ENCODE peak calls at places on chromosome 7, in eight cellular contexts. P is small intestine, D is left lung, L is fibroblast of lung, E is mesendoderm, A is neural progenitor cell, R is IMR-90, Z is heart left ventricle. S is an unnamed sample. For H3K36me3, the result is how much of the 10 kb centered on the place peaks cover.

GRCh38 chr7:142954680-142955268 is 7.4 kb downstream of the KEL start:
- DNase-seq in P (no peak), D (no peak), L (no peak), E (peak), A (no peak), R (no peak), Z (no peak), S (no peak)

GRCh38 chr7:128909605-128910568 is 622 bp downstream of the KCP start:
- DNase-seq in P (no peak), D (no peak), L (peak), E (peak), A (peak), R (peak), Z (peak), S (peak)

GRCh38 chr7:29955799-29956476 is 33.7 kb downstream of the SCRN1 start:
- DNase-seq in P (no peak), D (no peak), L (no peak), E (no peak), A (no peak), R (no peak), Z (peak), S (no peak)

GRCh38 chr7:117219485-117219884 is 103.4 kb downstream of the WNT2 start:
- DNase-seq in P (no peak), D (no peak), L (peak), E (no peak), A (no peak), R (peak), Z (no peak), S (no peak)

GRCh38 chr7:73741600-73741999 is 3.0 kb upstream of the ABHD11 start:
- DNase-seq in P (no peak), D (no peak), L (no peak), E (peak), A (peak), R (no peak), Z (no peak), S (no peak)

GRCh38 chr7:93030605-93031225 is 87.1 kb downstream of the SAMD9 start:
- DNase-seq in P (no peak), D (no peak), L (no peak), E (no peak), A (no peak), R (no peak), Z (no peak), S (no peak)

GRCh38 chr7:156219307-156220077 is 407.2 kb upstream of the SHH start:
- DNase-seq in P (no peak), D (no peak), L (no peak), E (no peak), A (no peak), R (no peak), Z (no peak), S (no peak)

GRCh38 chr7:15765753-15766152 is 79.3 kb upstream of the MEOX2 start:
- DNase-seq in P (no peak), D (no peak), L (no peak), E (no peak), A (no peak), R (no peak), Z (peak), S (no peak)

GRCh38 chr7:67866812-67867211 is 870.2 kb downstream of the TYW1 start:
- DNase-seq in P (no peak), D (no peak), L (no peak), E (no peak), A (no peak), R (no peak), Z (no peak), S (no peak)

GRCh38 chr7:56033671-56034432 is 17.4 kb downstream of the PSPH start:
- DNase-seq in P (peak), D (peak), L (peak), E (peak), A (peak), R (peak), Z (peak), S (peak)

GRCh38 chr7:74544706-74545469 is 91.2 kb downstream of the GTF2IRD1 start:
- DNase-seq in P (peak), D (no peak), L (peak), E (peak), A (peak), R (peak), Z (no peak), S (peak)

GRCh38 chr7:158924956-158925355 is 68.6 kb downstream of the DYNC2I1 start:
- DNase-seq in P (no peak), D (no peak), L (peak), E (no peak), A (no peak), R (peak), Z (no peak), S (no peak)

GRCh38 chr7:94439893-94440381 is 45.2 kb downstream of the COL1A2 start:
- DNase-seq in P (no peak), D (no peak), L (no peak), E (peak), A (no peak), R (peak), Z (no peak), S (no peak)

GRCh38 chr7:65221683-65222082 is 152.0 kb upstream of the ZNF92 start:
- DNase-seq in P (no peak), D (no peak), L (no peak), E (no peak), A (no peak), R (no peak), Z (no peak), S (no peak)

GRCh38 chr7:106855540-106856132 is 9.4 kb upstream of the PIK3CG start:
- DNase-seq in P (no peak), D (no peak), L (no peak), E (peak), A (no peak), R (no peak), Z (no peak), S (no peak)

DNA sequence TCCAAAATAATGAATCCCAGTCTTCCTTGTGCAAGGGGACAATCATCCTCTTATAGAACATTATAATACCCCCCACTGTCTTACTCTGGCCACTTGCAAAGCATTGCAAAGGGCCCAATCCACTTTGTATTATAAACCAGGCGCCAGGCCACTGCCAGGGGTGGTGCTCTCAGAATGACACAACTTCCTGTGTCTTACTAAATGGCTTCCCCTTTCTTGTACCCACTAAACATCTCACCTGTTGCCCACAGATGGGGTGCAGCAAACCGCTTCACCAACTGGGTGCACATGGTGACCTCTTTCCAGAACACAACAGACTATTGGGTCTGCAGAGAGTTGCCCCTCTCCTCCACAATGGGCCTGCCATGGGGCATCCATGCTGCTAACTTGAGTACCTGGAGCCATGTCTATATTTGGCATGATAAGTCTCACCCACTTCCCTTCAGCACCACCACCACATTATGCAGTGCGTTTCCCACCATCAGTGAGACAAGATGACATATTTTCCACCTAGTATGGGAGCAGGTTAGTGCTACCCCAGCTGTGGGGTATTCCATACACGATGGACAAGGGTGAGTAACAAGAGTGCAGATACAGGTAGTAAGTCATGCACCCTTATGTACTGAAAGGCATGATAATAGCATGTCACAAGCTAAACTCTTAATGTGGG is 21.0 kb upstream of the OR2AE1 start:
- DNase-seq in P (no peak), D (no peak), L (no peak), E (no peak), A (no peak), R (no peak), Z (no peak), S (no peak)
- H3K36me3 ChIP-seq in P (under half), D (under half), L (under half), E (under half), A (under half), R (under half), Z (under half), S (under half)

GRCh38 chr7:37113661-37114355 is 334.9 kb downstream of the ELMO1 start:
- DNase-seq in P (no peak), D (no peak), L (peak), E (no peak), A (no peak), R (no peak), Z (no peak), S (no peak)
- H3K4me3 ChIP-seq in P (no peak), D (no peak), L (no peak), E (no peak), A (no peak), R (no peak), Z (no peak), S (no peak)

GRCh38 chr7:99339595-99339994 is 13.9 kb downstream of the ARPC1A start:
- DNase-seq in P (no peak), D (no peak), L (no peak), E (no peak), A (no peak), R (no peak), Z (no peak), S (no peak)

GRCh38 chr7:99344061-99344647 is 18.5 kb downstream of the ARPC1A start:
- DNase-seq in P (no peak), D (no peak), L (no peak), E (no peak), A (no peak), R (no peak), Z (no peak), S (no peak)

DNA sequence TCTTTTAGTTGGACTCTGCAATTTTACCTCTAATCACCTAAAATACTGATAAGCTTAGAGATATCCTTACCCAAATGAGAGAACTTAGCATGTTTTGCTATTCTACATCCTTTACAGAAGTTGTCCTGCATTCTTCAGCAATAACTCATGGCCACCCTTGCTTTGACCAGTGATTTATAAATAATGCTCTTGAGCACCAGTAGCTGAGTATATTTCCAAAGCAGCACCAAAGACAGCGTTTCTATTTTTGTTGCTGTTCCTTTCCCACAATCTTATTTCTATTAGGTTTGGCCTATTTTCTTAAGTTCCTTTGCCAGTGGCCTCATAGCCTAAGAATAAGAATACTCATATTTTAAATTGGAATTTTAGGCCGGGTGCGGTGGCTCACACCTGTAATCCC is 15.0 kb downstream of the ARPC1A start:
- DNase-seq in P (no peak), D (no peak), L (no peak), E (no peak), A (no peak), R (peak), Z (no peak), S (no peak)
- H3K36me3 ChIP-seq in P (under half), D (under half), L (under half), E (under half), A (under half), R (under half), Z (half or more), S (under half)

GRCh38 chr7:27192546-27193334 is 7.2 kb downstream of the HOXA13 start:
- DNase-seq in P (no peak), D (peak), L (no peak), E (no peak), A (peak), R (no peak), Z (no peak), S (no peak)
- H3K4me3 ChIP-seq in P (peak), D (peak), L (peak), E (no peak), A (no peak), R (peak), Z (peak), S (peak)

GRCh38 chr7:45071528-45071927 is 17.2 kb downstream of the NACAD start:
- DNase-seq in P (no peak), D (no peak), L (no peak), E (no peak), A (no peak), R (no peak), Z (no peak), S (no peak)

GRCh38 chr7:45073843-45074737 is 14.7 kb downstream of the NACAD start:
- DNase-seq in P (no peak), D (no peak), L (no peak), E (no peak), A (no peak), R (no peak), Z (peak), S (no peak)

GRCh38 chr7:45072131-45073030 is 16.4 kb downstream of the NACAD start:
- DNase-seq in P (no peak), D (no peak), L (no peak), E (peak), A (no peak), R (no peak), Z (no peak), S (no peak)

GRCh38 chr7:45074738-45075644 is 13.8 kb downstream of the NACAD start:
- DNase-seq in P (no peak), D (no peak), L (no peak), E (no peak), A (no peak), R (no peak), Z (no peak), S (no peak)

GRCh38 chr7:45073031-45073842 is 15.5 kb downstream of the NACAD start:
- DNase-seq in P (no peak), D (no peak), L (no peak), E (peak), A (no peak), R (no peak), Z (no peak), S (no peak)
- H3K36me3 ChIP-seq in P (under half), D (under half), L (under half), E (under half), A (under half), R (half or more), Z (half or more), S (under half)

DNA sequence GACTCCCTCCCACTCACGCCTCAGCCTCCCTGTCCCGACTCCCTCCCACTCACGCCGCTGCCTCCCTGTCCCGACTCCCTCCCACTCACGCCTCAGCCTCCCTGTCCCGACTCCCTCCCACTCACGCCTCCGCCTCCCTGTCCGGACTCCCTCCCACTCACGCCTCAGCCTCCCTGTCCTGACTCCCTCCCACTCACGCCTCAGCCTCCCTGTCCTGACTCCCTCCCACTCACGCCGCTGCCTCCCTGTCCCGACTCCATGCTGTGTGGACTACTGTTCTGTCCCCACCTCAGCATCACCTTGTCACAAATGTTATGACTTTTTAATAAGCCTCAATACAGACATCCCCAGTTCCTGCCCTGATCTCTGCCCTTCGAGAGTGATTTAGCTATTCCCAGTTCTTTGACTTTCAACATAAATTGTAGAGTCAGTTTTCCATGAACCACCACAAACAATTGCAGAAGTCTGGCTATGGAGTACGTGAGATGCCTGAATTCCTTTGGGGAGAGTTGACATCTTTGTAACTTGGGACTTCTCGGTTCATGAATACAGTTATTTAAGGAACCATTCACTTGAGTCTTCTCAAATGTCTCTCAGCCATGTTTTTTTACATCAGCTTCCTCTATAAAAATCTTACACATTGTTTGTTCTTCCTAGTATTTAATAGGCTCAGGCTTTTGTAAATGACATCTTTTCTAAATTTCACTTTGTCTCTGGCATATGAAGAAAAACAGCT is 71.9 kb downstream of the FOXL3 start:
- DNase-seq in P (no peak), D (peak), L (no peak), E (no peak), A (no peak), R (no peak), Z (peak), S (no peak)
- H3K4me3 ChIP-seq in P (no peak), D (no peak), L (peak), E (no peak), A (no peak), R (peak), Z (peak), S (no peak)

DNA sequence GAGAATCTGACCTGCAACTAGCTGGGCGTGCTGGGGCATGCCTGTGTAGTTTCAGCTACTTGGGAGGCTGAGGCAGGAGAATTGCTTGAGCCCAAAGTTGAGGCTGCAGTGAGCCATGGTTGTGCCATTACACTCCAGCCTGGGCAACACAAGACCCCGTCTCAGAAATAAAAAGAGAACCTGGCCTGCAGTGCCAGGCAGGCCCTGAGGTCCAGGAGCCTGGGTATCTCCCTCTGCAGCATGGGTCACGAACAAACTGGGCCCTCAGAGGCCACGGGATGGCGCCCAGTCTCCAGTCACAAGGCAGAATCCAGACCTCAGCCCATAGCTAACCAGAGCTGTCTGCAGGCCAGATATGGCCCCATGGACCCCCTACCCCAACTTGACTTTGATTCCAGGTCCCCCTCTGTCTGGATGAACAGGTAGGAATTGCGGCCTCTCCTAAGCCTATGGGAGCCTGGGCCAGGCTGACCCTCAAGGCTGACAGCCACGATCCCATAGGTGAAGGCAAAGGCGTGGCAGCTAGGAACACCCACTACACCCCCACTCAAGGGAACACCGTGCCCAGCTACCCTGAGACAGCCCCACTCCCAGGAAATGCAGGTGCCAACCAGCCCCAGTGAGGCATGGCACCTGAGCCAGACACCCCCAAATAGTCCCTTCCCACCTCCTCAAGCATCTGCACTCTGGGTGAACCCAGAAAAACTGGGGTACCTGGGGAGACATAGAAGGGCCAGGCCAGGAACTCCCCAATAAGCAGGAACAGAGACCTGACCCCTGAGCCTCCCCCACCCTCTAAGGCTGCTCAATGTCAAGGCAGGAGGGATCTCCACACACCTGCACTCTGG is 102.8 kb upstream of the TNRC18 start:
- DNase-seq in P (peak), D (no peak), L (peak), E (peak), A (peak), R (peak), Z (peak), S (peak)
- H3K36me3 ChIP-seq in P (under half), D (under half), L (under half), E (under half), A (under half), R (under half), Z (under half), S (under half)

GRCh38 chr7:17660116-17660515 is 280.2 kb downstream of the SNX13 start:
- DNase-seq in P (no peak), D (no peak), L (peak), E (no peak), A (no peak), R (peak), Z (no peak), S (no peak)
- H3K4me3 ChIP-seq in P (no peak), D (no peak), L (no peak), E (no peak), A (no peak), R (no peak), Z (no peak), S (no peak)

GRCh38 chr7:151348970-151349369 is 7.4 kb downstream of the NUB1 start:
- DNase-seq in P (no peak), D (no peak), L (no peak), E (no peak), A (no peak), R (no peak), Z (no peak), S (no peak)
- H3K36me3 ChIP-seq in P (under half), D (under half), L (under half), E (under half), A (under half), R (under half), Z (half or more), S (under half)

S was measured in pancreas.